ENCODE peak calls at places on chromosome 9, in five cellular contexts. K is SK-N-SH, M is HL-60, D is HCT116, C is GM23338. P is an unnamed sample.

GRCh38 chr9:127904518-127904887 is 5.1 kb upstream of the ST6GALNAC6 start:
- DNase-seq in M (peak), D (no peak), K (peak), C (peak), P (no peak)

GRCh38 chr9:133788819-133789733 is 50.9 kb upstream of the SARDH start:
- DNase-seq in K (no peak), M (no peak), D (no peak), C (no peak), P (no peak)

GRCh38 chr9:3777137-3777536 is 251.3 kb upstream of the RFX3 start:
- DNase-seq in M (no peak), K (no peak), C (no peak), D (no peak), P (no peak)

GRCh38 chr9:101530076-101530711 is 3.5 kb upstream of the RNF20 start:
- DNase-seq in K (peak), C (peak), M (peak), D (peak), P (no peak)

GRCh38 chr9:133874061-133874638 is 118.0 kb downstream of the VAV2 start:
- DNase-seq in M (no peak), K (peak), C (no peak), D (peak), P (no peak)

GRCh38 chr9:135857371-135857786 is 50.0 kb downstream of the CAMSAP1 start:
- DNase-seq in K (no peak), D (no peak), C (no peak), M (no peak), P (no peak)

GRCh38 chr9:81492710-81493447 is 196.5 kb downstream of the TLE1 start:
- DNase-seq in D (no peak), K (no peak), C (no peak), M (no peak), P (no peak)

GRCh38 chr9:86636051-86636450 is 281.8 kb upstream of the TUT7 start:
- DNase-seq in D (no peak), M (no peak), C (no peak), K (no peak), P (no peak)

GRCh38 chr9:131252120-131252519 is 24.2 kb downstream of the FAM78A start:
- DNase-seq in M (peak), C (peak), K (no peak), D (no peak), P (no peak)

GRCh38 chr9:16794871-16795639 is 75.4 kb downstream of the BNC2 start:
- DNase-seq in C (no peak), D (no peak), K (no peak), M (no peak), P (no peak)

GRCh38 chr9:127388037-127388855 is 8.7 kb upstream of the SLC2A8 start:
- DNase-seq in K (no peak), C (no peak), D (peak), M (peak), P (no peak)

GRCh38 chr9:120982851-120983250 is 56.3 kb upstream of the TRAF1 start:
- DNase-seq in K (no peak), M (no peak), D (no peak), C (no peak), P (no peak)

GRCh38 chr9:107625383-107625984 is 135.9 kb upstream of the KLF4 start:
- DNase-seq in D (no peak), K (no peak), C (no peak), M (no peak), P (no peak)

GRCh38 chr9:13979941-13980318 is 334.0 kb downstream of the NFIB start:
- DNase-seq in K (no peak), M (no peak), D (no peak), C (no peak), P (no peak)

GRCh38 chr9:96486351-96487029 is 36.5 kb downstream of the HABP4 start:
- DNase-seq in C (no peak), K (peak), M (no peak), D (no peak), P (no peak)

GRCh38 chr9:106964822-106965525 is 102.0 kb downstream of the ZNF462 start:
- DNase-seq in M (no peak), K (no peak), C (no peak), D (no peak), P (no peak)

GRCh38 chr9:108296056-108296455 is 559.7 kb downstream of the ACTL7B start:
- DNase-seq in K (no peak), D (no peak), C (no peak), M (no peak), P (no peak)

GRCh38 chr9:131987232-131987631 is 92.4 kb downstream of the MED27 start:
- DNase-seq in K (no peak), D (no peak), C (peak), M (no peak), P (no peak)

GRCh38 chr9:108724122-108724521 is 131.7 kb downstream of the ACTL7B start:
- DNase-seq in M (no peak), D (no peak), K (no peak), C (no peak), P (no peak)

GRCh38 chr9:128259156-128259555 is 16.7 kb downstream of the GOLGA2 start:
- DNase-seq in K (no peak), D (no peak), C (peak), M (no peak), P (no peak)

GRCh38 chr9:117414220-117414905 is 494 bp downstream of the ASTN2 start:
- DNase-seq in D (no peak), C (peak), K (peak), M (no peak), P (no peak)

GRCh38 chr9:133634024-133634691 is 2.0 kb upstream of the DBH start:
- DNase-seq in K (no peak), C (peak), D (no peak), M (no peak), P (no peak)

GRCh38 chr9:27496134-27496504 is 28.0 kb upstream of the IFNK start:
- DNase-seq in M (no peak), K (no peak), C (no peak), D (no peak), P (no peak)

GRCh38 chr9:79408617-79409016 is 163.1 kb upstream of the TLE4 start:
- DNase-seq in K (no peak), M (no peak), D (no peak), C (no peak), P (no peak)

GRCh38 chr9:126612813-126613641 is 701 bp upstream of the LMX1B start:
- DNase-seq in C (peak), D (no peak), M (no peak), K (peak), P (no peak)

GRCh38 chr9:76580832-76581231 is 121.8 kb downstream of the GCNT1 start:
- DNase-seq in M (no peak), K (no peak), D (no peak), C (no peak), P (no peak)

GRCh38 chr9:93357649-93358048 is 93.8 kb upstream of the FAM120A start:
- DNase-seq in K (no peak), M (no peak), C (no peak), D (no peak), P (no peak)

GRCh38 chr9:12289711-12290110 is 403.5 kb upstream of the TYRP1 start:
- DNase-seq in K (no peak), C (no peak), D (no peak), M (no peak), P (no peak)

GRCh38 chr9:3783156-3783555 is 257.4 kb upstream of the RFX3 start:
- DNase-seq in K (no peak), M (no peak), C (no peak), D (no peak), P (no peak)

GRCh38 chr9:91714020-91714721 is 235.9 kb downstream of the ROR2 start:
- DNase-seq in K (peak), C (peak), M (no peak), D (peak), P (no peak)
- TF ChIP-seq POLR2AphosphoS5 in K (no peak), C (peak), M (no peak), D (peak), P (no peak)

DNA sequence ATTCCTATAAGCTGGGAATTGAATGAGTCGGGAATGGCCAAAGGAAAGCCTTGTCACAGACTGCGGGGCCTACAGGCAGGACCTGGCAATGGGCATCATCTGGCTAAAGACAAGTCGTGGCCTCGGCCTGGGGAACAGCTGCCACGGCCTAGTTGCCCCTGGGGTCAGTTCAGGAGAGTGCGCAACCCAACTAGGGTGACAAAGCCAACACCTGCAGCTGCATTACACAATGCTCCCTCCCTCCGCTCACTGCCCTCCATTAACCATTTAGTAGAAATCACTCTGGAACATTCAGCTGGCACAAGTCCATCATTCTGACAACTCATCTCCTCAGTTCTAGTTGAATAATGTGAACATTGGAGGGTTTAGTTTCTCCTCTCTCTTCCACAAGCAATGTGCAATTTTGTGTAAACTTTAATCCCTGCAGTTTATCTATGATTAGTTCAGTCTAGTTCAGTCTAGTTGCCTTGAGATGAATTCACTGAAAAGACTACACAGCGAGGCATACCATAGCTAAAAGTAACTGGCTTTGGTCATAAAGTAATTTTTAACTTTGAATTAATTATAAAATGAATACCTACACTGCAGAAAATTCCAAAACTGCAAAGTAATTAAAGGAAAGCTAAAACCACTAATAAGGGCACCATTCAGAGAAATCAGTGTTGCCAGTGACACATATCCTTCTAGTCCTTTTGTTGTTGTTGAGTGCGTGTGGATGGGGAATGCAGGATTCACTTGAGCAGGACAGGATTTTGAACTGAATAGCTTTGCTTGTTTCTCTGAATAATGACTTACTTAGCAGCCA is 5.1 kb downstream of the GLDC start:
- DNase-seq in M (no peak), C (no peak), D (no peak), K (no peak), P (no peak)
- H3K4me3 ChIP-seq in M (no peak), C (no peak), D (no peak), K (no peak), P (no peak)

GRCh38 chr9:124357591-124358361 is 57.5 kb downstream of the PSMB7 start:
- DNase-seq in K (no peak), C (peak), M (no peak), D (no peak), P (no peak)
- TF ChIP-seq POLR2AphosphoS5 in K (no peak), C (no peak), M (no peak), D (no peak), P (no peak)

GRCh38 chr9:91948061-91948422 is 2.0 kb downstream of the ROR2 start:
- DNase-seq in D (no peak), M (no peak), K (peak), C (peak), P (peak)
- H3K4me3 ChIP-seq in D (peak), M (no peak), K (no peak), C (peak), P (peak)

GRCh38 chr9:114434878-114435311 is 47.1 kb upstream of the AKNA start:
- DNase-seq in K (peak), D (peak), M (peak), C (peak), P (no peak)
- TF ChIP-seq POLR2AphosphoS5 in K (no peak), D (no peak), M (no peak), C (no peak), P (no peak)

GRCh38 chr9:129665814-129666511 is 516 bp downstream of the PRRX2 start:
- DNase-seq in K (peak), D (no peak), C (peak), M (no peak), P (no peak)
- H3K4me3 ChIP-seq in K (no peak), D (peak), C (peak), M (no peak), P (peak)

GRCh38 chr9:36136277-36136893 is at the start of gene GLIPR2:
- DNase-seq in K (peak), D (peak), C (peak), M (peak), P (no peak)
- TF ChIP-seq POLR2AphosphoS5 in K (no peak), D (peak), C (peak), M (no peak), P (peak)